ENCODE peak calls at places on chromosomes 12 and 14, in nine cellular contexts. N is CD8-positive, alpha-beta T cell; G is tibial artery; S is WERI-Rb-1; Z is osteocyte; Y is choroid plexus epithelial cell; H is RWPE1; K is stomach; V is fibroblast of pulmonary artery. B is an unnamed sample.

GRCh38 chr14:50678163-50678562 is 10.1 kb upstream of the SAV1 start:
- DNase-seq in N (no peak), G (no peak), S (no peak), Z (no peak), Y (no peak), H (no peak), K (no peak), V (no peak), B (no peak)

GRCh38 chr12:23209793-23210192 is 584.8 kb downstream of the ETNK1 start:
- DNase-seq in N (no peak), G (no peak), S (no peak), Z (no peak), Y (peak; percentile 4), H (peak; percentile 8), K (no peak), V (no peak), B (no peak)

GRCh38 chr12:57889541-57889989 is 43.0 kb upstream of the CTDSP2 start:
- DNase-seq in N (no peak), G (peak; percentile 86), S (no peak), Z (no peak), Y (peak; percentile 86), H (no peak), K (no peak), V (peak; percentile 97), B (no peak)

GRCh38 chr12:16198884-16199283 is 78.6 kb downstream of the SLC15A5 start:
- DNase-seq in N (no peak), G (no peak), S (peak; percentile 18), Z (no peak), Y (no peak), H (no peak), K (no peak), V (no peak), B (no peak)

GRCh38 chr12:92973614-92974013 is 44.5 kb upstream of the EEA1 start:
- DNase-seq in N (no peak), G (no peak), S (no peak), Z (no peak), Y (peak; percentile 96), H (peak; percentile 88), K (no peak), V (peak; percentile 98), B (no peak)

GRCh38 chr14:72788255-72788654 is 105.6 kb downstream of the DPF3 start:
- DNase-seq in N (no peak), G (no peak), S (no peak), Z (no peak), Y (no peak), H (no peak), K (no peak), V (no peak), B (no peak)

GRCh38 chr14:42163136-42163535 is 556.5 kb downstream of the LRFN5 start:
- DNase-seq in N (no peak), G (no peak), S (no peak), Z (no peak), Y (no peak), H (no peak), K (no peak), V (no peak), B (no peak)

GRCh38 chr14:68911594-68912227 is 67.4 kb downstream of the ACTN1 start:
- DNase-seq in N (peak; percentile 80), G (peak; percentile 74), S (peak; percentile 73), Z (peak; percentile 91), Y (peak; percentile 82), H (peak; percentile 88), K (peak; percentile 78), V (peak; percentile 82), B (no peak)

GRCh38 chr12:13177373-13177772 is 19.2 kb upstream of the EMP1 start:
- DNase-seq in N (no peak), G (no peak), S (no peak), Z (no peak), Y (no peak), H (no peak), K (no peak), V (no peak), B (no peak)

GRCh38 chr14:93950948-93951668 is 24.0 kb downstream of the FAM181A start:
- DNase-seq in N (no peak), G (no peak), S (no peak), Z (no peak), Y (peak; percentile 23), H (no peak), K (no peak), V (no peak), B (no peak)

GRCh38 chr12:100794441-100795192 is at the start of gene ANO4:
- DNase-seq in N (no peak), G (no peak), S (no peak), Z (no peak), Y (peak; percentile 28), H (no peak), K (no peak), V (no peak), B (no peak)

GRCh38 chr14:44449694-44450093 is 57.4 kb downstream of the FSCB start:
- DNase-seq in N (no peak), G (no peak), S (no peak), Z (no peak), Y (no peak), H (no peak), K (no peak), V (no peak), B (no peak)

GRCh38 chr14:102427642-102428041 is 64.9 kb downstream of the TECPR2 start:
- DNase-seq in N (no peak), G (no peak), S (no peak), Z (no peak), Y (no peak), H (no peak), K (no peak), V (no peak), B (no peak)

GRCh38 chr12:102120886-102121285 is 903 bp downstream of the PARPBP start:
- DNase-seq in N (no peak), G (no peak), S (no peak), Z (no peak), Y (peak; percentile 48), H (peak; percentile 32), K (no peak), V (peak; percentile 28), B (no peak)

GRCh38 chr12:23083267-23083666 is 458.3 kb downstream of the ETNK1 start:
- DNase-seq in N (no peak), G (no peak), S (no peak), Z (no peak), Y (peak; percentile 64), H (peak; percentile 38), K (no peak), V (peak; percentile 46), B (no peak)

DNA sequence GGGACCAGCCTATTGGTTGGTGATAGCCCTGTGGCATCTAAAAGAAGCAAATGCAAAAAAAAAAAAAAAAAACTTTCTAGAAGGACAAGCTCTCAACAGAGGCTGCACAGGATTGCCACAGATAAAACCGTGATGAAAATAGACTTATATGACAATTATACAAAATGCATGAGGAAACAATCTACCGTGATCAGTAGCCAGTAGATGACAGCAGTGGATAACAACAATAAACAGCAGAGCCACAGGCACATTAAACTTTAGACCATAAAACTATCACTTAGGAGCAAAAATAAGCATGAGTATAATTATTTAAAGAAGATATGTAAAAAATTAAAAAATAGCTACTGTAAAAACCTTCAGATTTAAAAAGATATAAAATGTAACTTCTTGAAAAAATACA is 183.5 kb upstream of the ABCD2 start:
- DNase-seq in N (no peak), G (no peak), S (no peak), Z (no peak), Y (no peak), H (no peak), K (no peak), V (no peak), B (no peak)
- TF ChIP-seq CTCF in N (no peak), G (no peak), S (no peak), Z (no peak), Y (no peak), H (no peak), K (no peak), V (no peak), B (no peak)

DNA sequence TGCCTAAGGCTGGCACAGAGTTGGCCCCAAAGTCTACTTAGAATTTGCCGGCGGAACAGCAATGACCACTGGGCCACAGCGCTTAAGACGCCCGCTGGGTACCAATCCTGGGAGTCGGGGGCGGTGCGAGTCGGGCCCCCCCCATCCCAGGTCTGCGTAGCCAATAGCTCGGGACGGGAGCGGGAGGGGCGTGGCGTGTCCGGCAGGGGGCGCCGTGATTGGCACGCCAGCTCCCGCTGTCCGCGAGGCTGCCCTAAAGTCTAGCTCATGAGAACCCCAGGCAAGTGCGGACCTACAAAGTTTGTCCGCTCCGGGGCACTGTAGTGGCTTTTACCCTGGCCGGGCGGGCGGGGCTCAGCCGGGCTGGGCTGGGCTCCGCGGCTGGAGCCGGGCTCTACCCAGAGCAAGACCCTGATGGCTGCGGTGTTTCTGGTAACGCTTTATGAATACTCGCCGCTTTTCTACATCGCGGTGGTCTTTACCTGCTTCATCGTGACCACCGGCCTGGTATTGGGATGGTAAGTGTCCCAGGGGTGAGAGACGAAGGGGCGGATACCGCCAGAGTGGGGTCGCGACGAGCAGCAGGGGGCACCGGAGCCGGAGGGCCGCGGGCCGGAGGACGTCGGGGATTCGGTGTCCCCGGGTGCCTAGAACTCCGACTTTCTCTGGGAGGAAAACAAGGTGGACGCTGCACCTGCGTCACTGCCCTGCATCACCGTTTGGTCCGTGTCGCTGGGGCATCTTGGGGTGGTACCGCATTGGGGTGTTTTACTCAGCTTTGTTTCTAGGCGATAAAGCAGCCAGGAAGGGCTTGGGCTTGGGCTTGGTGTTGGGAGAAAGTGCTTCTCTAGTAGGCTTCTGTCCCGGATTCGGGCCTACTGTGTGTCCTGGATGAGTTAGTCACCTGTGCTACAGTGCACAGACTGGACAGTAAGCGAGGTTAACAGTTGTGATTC is at the start of gene CGRRF1:
- DNase-seq in N (peak; percentile 96), G (peak; percentile 98), S (peak; percentile 99), Z (peak; percentile 99), Y (peak; percentile 99), H (peak; percentile 95), K (peak; percentile 98), V (peak; percentile 99), B (peak; percentile 99)
- TF ChIP-seq CTCF in N (peak; percentile 64), G (peak; percentile 64), S (peak; percentile 46), Z (peak; percentile 74), Y (peak; percentile 45), H (peak; percentile 54), K (peak; percentile 91), V (no peak), B (peak; percentile 74)

GRCh38 chr12:55957106-55957859 is 8.6 kb downstream of the PMEL start:
- DNase-seq in N (no peak), G (no peak), S (no peak), Z (no peak), Y (no peak), H (no peak), K (peak; percentile 79), V (no peak), B (no peak)
- TF ChIP-seq CTCF in N (no peak), G (no peak), S (no peak), Z (no peak), Y (no peak), H (no peak), K (no peak), V (no peak), B (no peak)

GRCh38 chr14:64503434-64504309 is at the start of gene ZBTB25:
- DNase-seq in N (peak; percentile 96), G (peak; percentile 88), S (peak; percentile 94), Z (peak; percentile 96), Y (peak; percentile 96), H (peak; percentile 79), K (peak; percentile 89), V (peak; percentile 92), B (peak; percentile 95)
- TF ChIP-seq CTCF in N (no peak), G (no peak), S (no peak), Z (no peak), Y (no peak), H (no peak), K (no peak), V (no peak), B (no peak)